ENCODE peak calls at places on chromosome X, in five cellular contexts. O is left lung; G is MG63; A is GM04504; S is activated gamma-delta T cell treated with anti-CD3 and anti-CD28 coated beads, Interleukin-2, amount 50 U/mL, for 16 hours. C is an unnamed sample.

GRCh38 chrX:13007519-13008188 is 32.7 kb downstream of the TMSB4X start:
- DNase-seq in O (no peak), G (peak), A (peak), S (no peak), C (no peak)

GRCh38 chrX:19303216-19303880 is 40.4 kb upstream of the PDHA1 start:
- DNase-seq in O (no peak), G (peak), A (peak), S (no peak), C (no peak)

GRCh38 chrX:13275031-13275430 is 44.8 kb downstream of the ATXN3L start:
- DNase-seq in O (no peak), G (no peak), A (no peak), S (no peak), C (no peak)

GRCh38 chrX:67105758-67106116 is 438.1 kb upstream of the AR start:
- DNase-seq in O (no peak), G (no peak), A (no peak), S (no peak), C (no peak)

GRCh38 chrX:122625821-122626220 is 558.3 kb upstream of the GRIA3 start:
- DNase-seq in O (no peak), G (no peak), A (peak), S (no peak), C (no peak)

GRCh38 chrX:115029869-115030564 is 12.6 kb upstream of the IL13RA2 start:
- DNase-seq in O (no peak), G (no peak), A (no peak), S (no peak), C (no peak)

GRCh38 chrX:129980540-129981206 is 1.8 kb upstream of the BCORL1 start:
- DNase-seq in O (peak), G (peak), A (no peak), S (no peak), C (no peak)

GRCh38 chrX:69457756-69458155 is 46.4 kb upstream of the NALF2 start:
- DNase-seq in O (no peak), G (no peak), A (no peak), S (no peak), C (no peak)

GRCh38 chrX:47579537-47579936 is 2.7 kb upstream of the TIMP1 start:
- DNase-seq in O (no peak), G (peak), A (no peak), S (no peak), C (no peak)